ENCODE peak calls at places on chromosomes 6 and 20, in five cellular contexts. T is GM12892; W is activated CD4-positive, CD25-positive, alpha-beta regulatory T cell; Y is stimulated activated CD4-positive, alpha-beta T cell treated with anti-CD3 and anti-CD28 coated beads, Interleukin-12 subunit alpha, Interleukin-12 subunit beta, amount 100 ng/mL, for 4 hours; R is GM23248. F is an unnamed sample.

GRCh38 chr6:24517659-24518538 is 23.1 kb downstream of the ALDH5A1 start:
- DNase-seq in T (no peak), W (no peak), Y (no peak), R (no peak), F (no peak)

GRCh38 chr20:4026093-4026601 is 10.8 kb upstream of the RNF24 start:
- DNase-seq in T (no peak), W (no peak), Y (no peak), R (peak), F (no peak)

GRCh38 chr20:48574383-48574782 is 253.4 kb downstream of the PREX1 start:
- DNase-seq in T (no peak), W (no peak), Y (no peak), R (no peak), F (no peak)

GRCh38 chr6:103819509-103819908 is 1040.2 kb downstream of the HACE1 start:
- DNase-seq in T (no peak), W (no peak), Y (no peak), R (no peak), F (no peak)

GRCh38 chr6:112620832-112621569 is 273.9 kb downstream of the RFPL4B start:
- DNase-seq in T (no peak), W (no peak), Y (no peak), R (no peak), F (no peak)

GRCh38 chr6:167238694-167239467 is 52.2 kb upstream of the UNC93A start:
- DNase-seq in T (no peak), W (no peak), Y (no peak), R (no peak), F (no peak)

GRCh38 chr6:119207973-119208725 is 129.7 kb upstream of the FAM184A start:
- DNase-seq in T (no peak), W (no peak), Y (no peak), R (peak), F (no peak)

GRCh38 chr20:45406260-45407066 is 1.6 kb upstream of the DBNDD2 start:
- DNase-seq in T (peak), W (peak), Y (peak), R (peak), F (no peak)

GRCh38 chr6:25061289-25061945 is 125.7 kb upstream of the RIPOR2 start:
- DNase-seq in T (no peak), W (no peak), Y (no peak), R (peak), F (no peak)

GRCh38 chr20:19888269-19888669 is 128.9 kb upstream of the NAA20 start:
- DNase-seq in T (no peak), W (no peak), Y (no peak), R (no peak), F (no peak)

GRCh38 chr6:165008971-165009370 is 300.4 kb downstream of the C6orf118 start:
- DNase-seq in T (no peak), W (no peak), Y (no peak), R (peak), F (no peak)

GRCh38 chr6:37021356-37022129 is 16.1 kb downstream of the FGD2 start:
- DNase-seq in T (no peak), W (peak), Y (peak), R (peak), F (no peak)